ENCODE peak calls at places on chromosome 20, in five cellular contexts. K is left ventricle myocardium inferior; W is heart right ventricle; E is ascending aorta; M is CD4-positive, alpha-beta T cell. B is an unnamed sample.

GRCh38 chr20:55616367-55616766 is 389.0 kb downstream of the CBLN4 start:
- DNase-seq in W (no peak), E (no peak), M (no peak), K (no peak), B (no peak)

GRCh38 chr20:48208176-48208575 is 422.9 kb upstream of the SULF2 start:
- DNase-seq in W (no peak), M (no peak), E (no peak), K (no peak), B (no peak)

GRCh38 chr20:3479025-3479424 is 8.2 kb downstream of the ATRN start:
- DNase-seq in K (no peak), M (no peak), W (no peak), E (no peak), B (no peak)

GRCh38 chr20:44615169-44615791 is 32.9 kb downstream of the PKIG start:
- DNase-seq in E (no peak), K (peak; percentile 56), W (peak; percentile 68), M (no peak), B (no peak)

GRCh38 chr20:48556956-48557355 is 270.8 kb downstream of the PREX1 start:
- DNase-seq in W (no peak), M (no peak), K (no peak), E (no peak), B (no peak)

GRCh38 chr20:44805991-44806729 is 4.2 kb downstream of the RIMS4 start:
- DNase-seq in W (peak; percentile 8), M (no peak), K (no peak), E (peak; percentile 79), B (peak; percentile 93)

GRCh38 chr20:19223640-19224039 is 11.2 kb downstream of the SLC24A3 start:
- DNase-seq in M (no peak), E (no peak), K (no peak), W (no peak), B (no peak)

GRCh38 chr20:25054995-25055629 is 2.8 kb downstream of the ACSS1 start:
- DNase-seq in M (no peak), E (peak; percentile 43), W (no peak), K (no peak), B (no peak)

GRCh38 chr20:17762243-17762872 is 62.6 kb downstream of the BANF2 start:
- DNase-seq in K (no peak), M (no peak), E (no peak), W (peak; percentile 26), B (no peak)

GRCh38 chr20:4482378-4482777 is 239.3 kb upstream of the PRND start:
- DNase-seq in M (no peak), K (no peak), W (no peak), E (no peak), B (no peak)

GRCh38 chr20:24694727-24695528 is 225.5 kb downstream of the SYNDIG1 start:
- DNase-seq in E (no peak), K (peak; percentile 40), W (no peak), M (no peak), B (no peak)

GRCh38 chr20:58078741-58079522 is 149.5 kb downstream of the ANKRD60 start:
- DNase-seq in M (no peak), E (peak; percentile 38), K (no peak), W (peak; percentile 34), B (no peak)

GRCh38 chr20:53827996-53828672 is 234.5 kb upstream of the ZNF217 start:
- DNase-seq in E (no peak), M (no peak), K (no peak), W (peak; percentile 40), B (peak; percentile 76)

GRCh38 chr20:11324990-11325389 is 592.7 kb upstream of the BTBD3 start:
- DNase-seq in M (no peak), E (no peak), K (no peak), W (no peak), B (no peak)

GRCh38 chr20:24910461-24910860 is 38.6 kb upstream of the CST7 start:
- DNase-seq in E (no peak), K (no peak), M (no peak), W (no peak), B (no peak)

GRCh38 chr20:61684583-61685235 is 381.0 kb downstream of the TAF4 start:
- DNase-seq in W (no peak), M (no peak), E (no peak), K (no peak), B (no peak)

GRCh38 chr20:43715511-43715910 is 11.3 kb downstream of the GTSF1L start:
- DNase-seq in M (no peak), W (no peak), K (no peak), E (no peak), B (no peak)

GRCh38 chr20:58436868-58437645 is 48.0 kb downstream of the VAPB start:
- DNase-seq in E (no peak), M (no peak), W (no peak), K (no peak), B (no peak)

GRCh38 chr20:24638546-24639166 is 169.2 kb downstream of the SYNDIG1 start:
- DNase-seq in E (no peak), W (no peak), M (no peak), K (no peak), B (no peak)

GRCh38 chr20:54163402-54163801 is 10.4 kb downstream of the CYP24A1 start:
- DNase-seq in M (no peak), E (no peak), W (no peak), K (no peak), B (no peak)

GRCh38 chr20:36574278-36575065 is 1.1 kb downstream of the TGIF2 start:
- DNase-seq in E (peak; percentile 74), K (peak; percentile 42), W (peak; percentile 40), M (no peak), B (no peak)

GRCh38 chr20:36573798-36574277 is 441 bp downstream of the TGIF2 start:
- DNase-seq in E (peak; percentile 70), M (no peak), W (no peak), K (peak; percentile 43), B (no peak)

GRCh38 chr20:36572701-36573102 is 695 bp upstream of the TGIF2 start:
- DNase-seq in E (peak; percentile 64), W (no peak), K (no peak), M (peak; percentile 59), B (no peak)

GRCh38 chr20:36573103-36573797 is at the start of gene TGIF2:
- DNase-seq in K (peak; percentile 82), W (peak; percentile 85), M (peak; percentile 82), E (peak; percentile 93), B (no peak)

DNA sequence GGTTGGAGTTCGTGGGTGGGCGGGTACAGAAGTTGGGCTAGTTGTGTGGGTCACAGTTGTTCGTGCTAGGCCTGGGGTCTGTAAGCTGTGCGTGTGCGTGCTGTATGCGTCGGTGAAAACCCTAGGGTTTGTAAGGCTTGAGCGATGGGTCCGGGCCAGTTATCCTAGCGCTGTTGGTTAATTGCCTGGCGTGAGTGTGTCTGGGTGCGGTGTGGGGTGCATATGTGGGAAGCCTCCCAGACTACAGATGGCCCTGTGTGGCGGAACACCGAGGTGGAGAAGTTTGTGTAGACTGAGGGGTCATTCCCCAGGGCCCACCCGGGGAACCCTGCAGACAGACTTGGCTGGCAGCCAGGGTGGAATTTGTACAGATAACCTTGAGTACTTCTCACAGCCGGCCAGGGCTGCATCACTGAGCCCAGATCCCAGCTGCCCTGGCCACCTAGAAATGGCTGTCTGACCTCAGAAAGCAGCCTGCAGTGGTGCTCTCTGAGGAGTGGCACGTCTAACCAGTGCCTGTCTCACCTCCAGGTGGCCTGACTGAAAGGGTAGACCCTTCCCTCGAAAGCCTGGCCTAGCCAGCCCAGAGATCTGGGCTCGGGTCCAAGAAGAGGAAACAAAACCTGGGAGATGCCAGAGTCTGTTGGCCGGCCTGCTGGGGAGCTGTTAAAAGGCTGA is 1.8 kb downstream of the TGIF2 start:
- DNase-seq in M (no peak), E (peak; percentile 73), K (peak; percentile 45), W (peak; percentile 52), B (no peak)
- TF ChIP-seq CTCF in M (no peak), E (no peak), K (no peak), W (no peak), B (no peak)

GRCh38 chr20:16752901-16753300 is 4.7 kb downstream of the OTOR start:
- DNase-seq in W (no peak), K (no peak), E (no peak), M (no peak), B (no peak)

GRCh38 chr20:16752082-16752481 is 3.9 kb downstream of the OTOR start:
- DNase-seq in E (no peak), K (no peak), M (no peak), W (no peak), B (no peak)

GRCh38 chr20:16747291-16747811 is 807 bp upstream of the OTOR start:
- DNase-seq in W (no peak), M (no peak), K (no peak), E (no peak), B (no peak)

GRCh38 chr20:16748058-16748457 is at the start of gene OTOR:
- DNase-seq in E (no peak), W (no peak), K (no peak), M (no peak), B (no peak)

GRCh38 chr20:16749573-16749972 is 1.4 kb downstream of the OTOR start:
- DNase-seq in M (no peak), E (no peak), W (no peak), K (no peak), B (no peak)
- TF ChIP-seq CTCF in M (no peak), E (no peak), W (no peak), K (no peak), B (no peak)

GRCh38 chr20:51046021-51046985 is 23.4 kb upstream of the KCNG1 start:
- DNase-seq in M (no peak), W (no peak), E (no peak), K (no peak), B (no peak)
- TF ChIP-seq CTCF in M (no peak), W (no peak), E (no peak), K (no peak), B (no peak)

GRCh38 chr20:23047738-23048214 is 1.7 kb downstream of the THBD start:
- DNase-seq in K (no peak), W (peak; percentile 22), M (no peak), E (peak; percentile 65), B (no peak)
- TF ChIP-seq CTCF in K (no peak), W (no peak), M (no peak), E (peak; percentile 6), B (peak; percentile 0)

GRCh38 chr20:21235713-21236445 is 67.3 kb upstream of the XRN2 start:
- DNase-seq in M (peak; percentile 53), E (peak; percentile 72), K (peak; percentile 48), W (peak; percentile 54), B (peak; percentile 37)
- TF ChIP-seq CTCF in M (peak; percentile 92), E (peak; percentile 63), K (peak; percentile 82), W (peak; percentile 81), B (peak; percentile 93)

GRCh38 chr20:59996112-59996511 is 37.9 kb downstream of the CDH26 start:
- DNase-seq in E (no peak), W (no peak), M (no peak), K (no peak), B (no peak)

GRCh38 chr20:59988141-59988540 is 29.9 kb downstream of the CDH26 start:
- DNase-seq in K (no peak), M (no peak), W (no peak), E (no peak), B (no peak)

GRCh38 chr20:59994697-59995122 is 36.5 kb downstream of the CDH26 start:
- DNase-seq in M (no peak), W (peak; percentile 32), K (peak; percentile 35), E (no peak), B (no peak)

GRCh38 chr20:59993736-59994484 is 35.7 kb downstream of the CDH26 start:
- DNase-seq in E (no peak), K (no peak), M (no peak), W (no peak), B (no peak)

GRCh38 chr20:59992531-59992930 is 34.3 kb downstream of the CDH26 start:
- DNase-seq in M (no peak), W (no peak), K (no peak), E (no peak), B (no peak)
- TF ChIP-seq CTCF in M (no peak), W (no peak), K (no peak), E (no peak), B (no peak)

GRCh38 chr20:63234693-63235398 is 859 bp upstream of the BIRC7 start:
- DNase-seq in K (no peak), M (peak; percentile 11), W (no peak), E (no peak), B (no peak)
- TF ChIP-seq CTCF in K (peak; percentile 51), M (peak; percentile 13), W (peak; percentile 24), E (no peak), B (peak; percentile 26)

B was measured in AG09319.